ENCODE peak calls at places on chromosomes 4 and X, in seven cellular contexts. One of them, this sample, is unnamed. For H3K36me3, the result is how much of the 10 kb centered on the place peaks cover.

GRCh38 chr4:125838924-125839323 is 524.2 kb downstream of the FAT4 start:
- DNase-seq in cardiac muscle cell: no peak
- DNase-seq in endodermal cell: no peak
- DNase-seq in heart right ventricle: no peak
- DNase-seq in SK-N-SH: peak
- DNase-seq in testis: no peak
- DNase-seq in mucosa of descending colon: no peak
- DNase-seq in this sample: no peak

GRCh38 chr4:150859435-150859834 is 155.6 kb downstream of the LRBA start:
- DNase-seq in cardiac muscle cell: no peak
- DNase-seq in endodermal cell: no peak
- DNase-seq in heart right ventricle: no peak
- DNase-seq in SK-N-SH: no peak
- DNase-seq in testis: no peak
- DNase-seq in mucosa of descending colon: no peak
- DNase-seq in this sample: no peak

GRCh38 chr4:181650033-181650825 is 593.0 kb upstream of the TENM3 start:
- DNase-seq in cardiac muscle cell: no peak
- DNase-seq in endodermal cell: no peak
- DNase-seq in heart right ventricle: no peak
- DNase-seq in SK-N-SH: no peak
- DNase-seq in testis: no peak
- DNase-seq in mucosa of descending colon: no peak
- DNase-seq in this sample: no peak

GRCh38 chrX:43655151-43655676 is 885 bp upstream of the MAOA start:
- DNase-seq in cardiac muscle cell: peak
- DNase-seq in endodermal cell: peak
- DNase-seq in heart right ventricle: peak
- DNase-seq in SK-N-SH: peak
- DNase-seq in testis: peak
- DNase-seq in mucosa of descending colon: peak
- DNase-seq in this sample: no peak

GRCh38 chrX:1384738-1385250 is 7.1 kb downstream of the SLC25A6 start:
- DNase-seq in cardiac muscle cell: no peak
- DNase-seq in endodermal cell: peak
- DNase-seq in heart right ventricle: no peak
- DNase-seq in SK-N-SH: peak
- DNase-seq in testis: peak
- DNase-seq in mucosa of descending colon: peak
- DNase-seq in this sample: no peak

GRCh38 chr4:118288097-118288496 is 64.7 kb downstream of the PRSS12 start:
- DNase-seq in cardiac muscle cell: no peak
- DNase-seq in endodermal cell: no peak
- DNase-seq in heart right ventricle: no peak
- DNase-seq in SK-N-SH: no peak
- DNase-seq in testis: no peak
- DNase-seq in mucosa of descending colon: no peak
- DNase-seq in this sample: no peak

GRCh38 chrX:119981286-119982070 is 37.9 kb upstream of the NKAP start:
- DNase-seq in cardiac muscle cell: peak
- DNase-seq in endodermal cell: peak
- DNase-seq in heart right ventricle: no peak
- DNase-seq in SK-N-SH: peak
- DNase-seq in testis: peak
- DNase-seq in mucosa of descending colon: peak
- DNase-seq in this sample: no peak

GRCh38 chrX:48794993-48795501 is 6.8 kb upstream of the HDAC6 start:
- DNase-seq in cardiac muscle cell: peak
- DNase-seq in endodermal cell: no peak
- DNase-seq in heart right ventricle: no peak
- DNase-seq in SK-N-SH: no peak
- DNase-seq in testis: no peak
- DNase-seq in mucosa of descending colon: no peak
- DNase-seq in this sample: no peak

GRCh38 chr4:31791666-31792065 is 1071.5 kb downstream of the PCDH7 start:
- DNase-seq in cardiac muscle cell: no peak
- DNase-seq in endodermal cell: no peak
- DNase-seq in heart right ventricle: no peak
- DNase-seq in SK-N-SH: no peak
- DNase-seq in testis: no peak
- DNase-seq in mucosa of descending colon: no peak
- DNase-seq in this sample: no peak

GRCh38 chr4:183599690-183600089 is 59.3 kb downstream of the RWDD4 start:
- DNase-seq in cardiac muscle cell: no peak
- DNase-seq in endodermal cell: no peak
- DNase-seq in heart right ventricle: no peak
- DNase-seq in SK-N-SH: no peak
- DNase-seq in testis: no peak
- DNase-seq in mucosa of descending colon: peak
- DNase-seq in this sample: no peak

GRCh38 chr4:98603683-98604573 is 54.5 kb downstream of the TSPAN5 start:
- DNase-seq in cardiac muscle cell: no peak
- DNase-seq in endodermal cell: no peak
- DNase-seq in heart right ventricle: no peak
- DNase-seq in SK-N-SH: no peak
- DNase-seq in testis: no peak
- DNase-seq in mucosa of descending colon: no peak
- DNase-seq in this sample: no peak

GRCh38 chrX:9465380-9466114 is 689 bp downstream of the TBL1X start:
- DNase-seq in cardiac muscle cell: no peak
- DNase-seq in endodermal cell: peak
- DNase-seq in heart right ventricle: peak
- DNase-seq in SK-N-SH: peak
- DNase-seq in testis: no peak
- DNase-seq in mucosa of descending colon: peak
- DNase-seq in this sample: peak

GRCh38 chr4:138399041-138399440 is 156.9 kb upstream of the SLC7A11 start:
- DNase-seq in cardiac muscle cell: no peak
- DNase-seq in endodermal cell: no peak
- DNase-seq in heart right ventricle: no peak
- DNase-seq in SK-N-SH: no peak
- DNase-seq in testis: no peak
- DNase-seq in mucosa of descending colon: no peak
- DNase-seq in this sample: no peak

GRCh38 chrX:130772313-130773140 is 130.5 kb downstream of the ENOX2 start:
- DNase-seq in cardiac muscle cell: peak
- DNase-seq in endodermal cell: no peak
- DNase-seq in heart right ventricle: no peak
- DNase-seq in SK-N-SH: peak
- DNase-seq in testis: no peak
- DNase-seq in mucosa of descending colon: no peak
- DNase-seq in this sample: no peak

DNA sequence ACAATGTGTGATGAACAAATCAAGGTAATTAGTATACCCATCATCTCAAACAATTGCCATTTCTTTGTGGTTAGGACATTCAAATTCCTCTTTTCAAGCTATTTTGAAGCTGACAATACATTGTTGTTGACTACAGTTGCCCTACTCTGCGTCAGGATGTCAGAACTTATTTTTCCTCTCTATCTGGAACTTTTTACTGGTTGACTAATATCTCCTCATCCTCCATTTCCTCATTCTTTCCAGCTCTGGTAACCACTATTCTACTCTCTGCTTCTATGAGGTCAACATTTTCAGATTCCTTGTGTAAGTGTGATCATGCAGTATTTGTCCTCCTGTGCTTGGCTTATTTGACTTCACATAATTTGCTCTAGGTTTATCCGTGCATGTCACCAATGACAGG is 240.5 kb upstream of the HS3ST1 start:
- DNase-seq in cardiac muscle cell: no peak
- DNase-seq in endodermal cell: no peak
- DNase-seq in heart right ventricle: no peak
- DNase-seq in SK-N-SH: no peak
- DNase-seq in testis: no peak
- DNase-seq in mucosa of descending colon: no peak
- DNase-seq in this sample: no peak
- H3K36me3 ChIP-seq in cardiac muscle cell: under half
- H3K36me3 ChIP-seq in endodermal cell: under half
- H3K36me3 ChIP-seq in heart right ventricle: under half
- H3K36me3 ChIP-seq in SK-N-SH: under half
- H3K36me3 ChIP-seq in testis: under half
- H3K36me3 ChIP-seq in mucosa of descending colon: under half
- H3K36me3 ChIP-seq in this sample: under half

GRCh38 chr4:8428288-8429097 is 12.0 kb downstream of the ACOX3 start:
- DNase-seq in cardiac muscle cell: peak
- DNase-seq in endodermal cell: peak
- DNase-seq in heart right ventricle: peak
- DNase-seq in SK-N-SH: peak
- DNase-seq in testis: peak
- DNase-seq in mucosa of descending colon: peak
- DNase-seq in this sample: peak
- TF ChIP-seq CTCF in cardiac muscle cell: peak
- TF ChIP-seq CTCF in endodermal cell: peak
- TF ChIP-seq CTCF in heart right ventricle: no peak
- TF ChIP-seq CTCF in SK-N-SH: peak
- TF ChIP-seq CTCF in testis: no peak
- TF ChIP-seq CTCF in mucosa of descending colon: no peak
- TF ChIP-seq CTCF in this sample: peak

GRCh38 chrX:77742788-77743476 is 43.1 kb downstream of the ATRX start:
- DNase-seq in cardiac muscle cell: no peak
- DNase-seq in endodermal cell: no peak
- DNase-seq in heart right ventricle: peak
- DNase-seq in SK-N-SH: no peak
- DNase-seq in testis: no peak
- DNase-seq in mucosa of descending colon: no peak
- DNase-seq in this sample: no peak
- H3K36me3 ChIP-seq in cardiac muscle cell: under half
- H3K36me3 ChIP-seq in endodermal cell: under half
- H3K36me3 ChIP-seq in heart right ventricle: under half
- H3K36me3 ChIP-seq in SK-N-SH: under half
- H3K36me3 ChIP-seq in testis: under half
- H3K36me3 ChIP-seq in mucosa of descending colon: under half
- H3K36me3 ChIP-seq in this sample: under half

GRCh38 chr4:106695846-106696245 is 327.3 kb upstream of the GIMD1 start:
- DNase-seq in cardiac muscle cell: no peak
- DNase-seq in endodermal cell: no peak
- DNase-seq in heart right ventricle: no peak
- DNase-seq in SK-N-SH: no peak
- DNase-seq in testis: no peak
- DNase-seq in mucosa of descending colon: no peak
- DNase-seq in this sample: no peak

GRCh38 chr4:106687026-106687425 is 318.4 kb upstream of the GIMD1 start:
- DNase-seq in cardiac muscle cell: no peak
- DNase-seq in endodermal cell: no peak
- DNase-seq in heart right ventricle: no peak
- DNase-seq in SK-N-SH: no peak
- DNase-seq in testis: no peak
- DNase-seq in mucosa of descending colon: no peak
- DNase-seq in this sample: no peak

GRCh38 chr4:106694232-106694631 is 325.7 kb upstream of the GIMD1 start:
- DNase-seq in cardiac muscle cell: no peak
- DNase-seq in endodermal cell: no peak
- DNase-seq in heart right ventricle: no peak
- DNase-seq in SK-N-SH: no peak
- DNase-seq in testis: no peak
- DNase-seq in mucosa of descending colon: no peak
- DNase-seq in this sample: no peak

GRCh38 chr4:106690487-106690886 is 321.9 kb upstream of the GIMD1 start:
- DNase-seq in cardiac muscle cell: no peak
- DNase-seq in endodermal cell: no peak
- DNase-seq in heart right ventricle: no peak
- DNase-seq in SK-N-SH: no peak
- DNase-seq in testis: no peak
- DNase-seq in mucosa of descending colon: no peak
- DNase-seq in this sample: no peak

DNA sequence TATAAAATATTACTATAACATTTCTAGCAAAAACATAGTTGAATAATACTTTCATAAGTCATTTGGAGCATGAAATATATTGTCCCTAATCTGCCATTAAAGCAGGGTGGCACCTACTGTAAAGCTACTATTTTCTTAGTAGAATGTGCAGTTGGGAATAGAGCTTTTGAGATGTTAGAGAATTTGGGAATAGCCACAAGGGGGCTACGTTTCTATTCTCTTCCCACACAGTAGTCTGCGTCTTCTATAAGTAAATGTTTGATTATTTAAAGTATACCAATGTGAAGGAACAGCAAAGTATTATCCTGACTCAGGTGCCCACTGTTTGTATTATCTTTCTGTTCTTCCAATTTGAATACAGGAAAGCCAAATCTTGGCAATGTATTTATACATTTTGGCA is 323.2 kb upstream of the GIMD1 start:
- DNase-seq in cardiac muscle cell: no peak
- DNase-seq in endodermal cell: no peak
- DNase-seq in heart right ventricle: no peak
- DNase-seq in SK-N-SH: peak
- DNase-seq in testis: no peak
- DNase-seq in mucosa of descending colon: no peak
- DNase-seq in this sample: no peak
- TF ChIP-seq CTCF in cardiac muscle cell: peak
- TF ChIP-seq CTCF in endodermal cell: peak
- TF ChIP-seq CTCF in heart right ventricle: no peak
- TF ChIP-seq CTCF in SK-N-SH: peak
- TF ChIP-seq CTCF in testis: no peak
- TF ChIP-seq CTCF in mucosa of descending colon: no peak
- TF ChIP-seq CTCF in this sample: no peak

GRCh38 chr4:185311113-185311888 is 84.4 kb downstream of the LRP2BP start:
- DNase-seq in cardiac muscle cell: no peak
- DNase-seq in endodermal cell: no peak
- DNase-seq in heart right ventricle: no peak
- DNase-seq in SK-N-SH: no peak
- DNase-seq in testis: no peak
- DNase-seq in mucosa of descending colon: no peak
- DNase-seq in this sample: peak

GRCh38 chr4:185317880-185318279 is 77.8 kb downstream of the LRP2BP start:
- DNase-seq in cardiac muscle cell: no peak
- DNase-seq in endodermal cell: no peak
- DNase-seq in heart right ventricle: no peak
- DNase-seq in SK-N-SH: no peak
- DNase-seq in testis: no peak
- DNase-seq in mucosa of descending colon: no peak
- DNase-seq in this sample: no peak

GRCh38 chr4:185307136-185307950 is 88.4 kb downstream of the LRP2BP start:
- DNase-seq in cardiac muscle cell: no peak
- DNase-seq in endodermal cell: peak
- DNase-seq in heart right ventricle: no peak
- DNase-seq in SK-N-SH: no peak
- DNase-seq in testis: no peak
- DNase-seq in mucosa of descending colon: no peak
- DNase-seq in this sample: peak

GRCh38 chr4:185309770-185310169 is 86.0 kb downstream of the LRP2BP start:
- DNase-seq in cardiac muscle cell: no peak
- DNase-seq in endodermal cell: no peak
- DNase-seq in heart right ventricle: no peak
- DNase-seq in SK-N-SH: no peak
- DNase-seq in testis: no peak
- DNase-seq in mucosa of descending colon: no peak
- DNase-seq in this sample: peak

DNA sequence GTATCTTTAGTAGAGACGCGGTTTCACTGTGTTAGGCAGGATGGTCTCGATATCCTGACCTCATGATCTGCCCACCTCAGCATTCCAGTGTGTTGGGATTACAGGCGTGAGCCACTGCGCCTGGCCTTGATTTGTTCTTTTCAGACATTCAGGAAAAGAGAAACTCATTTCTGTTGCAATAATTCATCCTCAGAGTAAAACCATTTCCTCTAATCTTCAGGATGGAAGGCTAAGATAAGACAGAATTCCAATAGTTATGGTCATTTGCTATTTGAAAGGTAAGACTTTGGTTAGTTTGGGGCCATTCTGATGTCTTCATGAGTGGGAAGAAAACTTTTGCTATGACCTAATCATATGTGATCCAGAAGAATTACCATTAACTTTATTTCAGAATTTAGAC is 83.0 kb downstream of the LRP2BP start:
- DNase-seq in cardiac muscle cell: no peak
- DNase-seq in endodermal cell: no peak
- DNase-seq in heart right ventricle: no peak
- DNase-seq in SK-N-SH: no peak
- DNase-seq in testis: no peak
- DNase-seq in mucosa of descending colon: no peak
- DNase-seq in this sample: no peak
- H3K36me3 ChIP-seq in cardiac muscle cell: under half
- H3K36me3 ChIP-seq in endodermal cell: half or more
- H3K36me3 ChIP-seq in heart right ventricle: under half
- H3K36me3 ChIP-seq in SK-N-SH: half or more
- H3K36me3 ChIP-seq in testis: under half
- H3K36me3 ChIP-seq in mucosa of descending colon: under half
- H3K36me3 ChIP-seq in this sample: under half

This sample was measured in GM06990.